ENCODE peak calls at places on chromosome 16, in six cellular contexts. I, S, D, K, Z and J are unnamed samples.

GRCh38 chr16:67528870-67529638 is 425 bp downstream of the RIPOR1 start:
- DNase-seq in I (no peak), S (no peak), D (no peak), K (peak), Z (no peak), J (peak)

GRCh38 chr16:12157510-12158093 is 181.1 kb downstream of the SNX29 start:
- DNase-seq in I (no peak), S (no peak), D (no peak), K (peak), Z (peak), J (peak)

GRCh38 chr16:24681793-24682192 is 47.7 kb upstream of the TNRC6A start:
- DNase-seq in I (no peak), S (no peak), D (no peak), K (no peak), Z (no peak), J (peak)

GRCh38 chr16:20409398-20410152 is at the start of gene ACSM5:
- DNase-seq in I (no peak), S (peak), D (no peak), K (no peak), Z (peak), J (peak)

GRCh38 chr16:84836234-84836647 is 16.5 kb downstream of the CRISPLD2 start:
- DNase-seq in I (no peak), S (no peak), D (no peak), K (peak), Z (peak), J (peak)

GRCh38 chr16:74447578-74447977 is 26.3 kb upstream of the CLEC18B start:
- DNase-seq in I (no peak), S (no peak), D (no peak), K (no peak), Z (no peak), J (no peak)

GRCh38 chr16:11550651-11551498 is 35.8 kb downstream of the LITAF start:
- DNase-seq in I (no peak), S (peak), D (no peak), K (no peak), Z (no peak), J (no peak)

GRCh38 chr16:78770353-78771091 is 671.1 kb downstream of the WWOX start:
- DNase-seq in I (no peak), S (peak), D (peak), K (no peak), Z (peak), J (peak)

GRCh38 chr16:3810198-3810664 is 70.3 kb downstream of the CREBBP start:
- DNase-seq in I (no peak), S (no peak), D (no peak), K (no peak), Z (no peak), J (no peak)

GRCh38 chr16:46648656-46649055 is 27.5 kb upstream of the SHCBP1 start:
- DNase-seq in I (no peak), S (no peak), D (no peak), K (no peak), Z (no peak), J (no peak)

GRCh38 chr16:9334091-9334490 is 242.6 kb downstream of the HAPSTR1 start:
- DNase-seq in I (no peak), S (no peak), D (no peak), K (no peak), Z (no peak), J (no peak)

GRCh38 chr16:68893710-68894705 is 50.7 kb downstream of the TANGO6 start:
- DNase-seq in I (no peak), S (peak), D (no peak), K (no peak), Z (no peak), J (peak)

GRCh38 chr16:22027633-22028032 is 19.7 kb downstream of the MOSMO start:
- DNase-seq in I (no peak), S (no peak), D (no peak), K (no peak), Z (no peak), J (no peak)

GRCh38 chr16:14559809-14560227 is 70.2 kb downstream of the PARN start:
- DNase-seq in I (no peak), S (peak), D (no peak), K (no peak), Z (no peak), J (no peak)

GRCh38 chr16:85819711-85820110 is 20.2 kb downstream of the COX4I1 start:
- DNase-seq in I (no peak), S (no peak), D (no peak), K (no peak), Z (peak), J (no peak)

GRCh38 chr16:28936784-28937155 is 5.0 kb downstream of the CD19 start:
- DNase-seq in I (no peak), S (no peak), D (no peak), K (no peak), Z (no peak), J (no peak)

GRCh38 chr16:88965411-88965810 is 11.6 kb downstream of the CBFA2T3 start:
- DNase-seq in I (no peak), S (no peak), D (no peak), K (no peak), Z (no peak), J (no peak)

GRCh38 chr16:25063102-25063501 is 47.9 kb upstream of the ARHGAP17 start:
- DNase-seq in I (no peak), S (no peak), D (no peak), K (no peak), Z (no peak), J (no peak)

GRCh38 chr16:12057276-12057675 is 80.7 kb downstream of the SNX29 start:
- DNase-seq in I (no peak), S (no peak), D (no peak), K (peak), Z (no peak), J (no peak)

GRCh38 chr16:85615014-85615851 is 2.1 kb downstream of the GSE1 start:
- DNase-seq in I (no peak), S (peak), D (peak), K (no peak), Z (no peak), J (no peak)

GRCh38 chr16:252366-253337 is 18.0 kb downstream of the FAM234A start:
- DNase-seq in I (no peak), S (no peak), D (no peak), K (no peak), Z (no peak), J (no peak)

GRCh38 chr16:86363057-86363490 is 147.3 kb upstream of the FOXF1 start:
- DNase-seq in I (no peak), S (no peak), D (no peak), K (peak), Z (peak), J (no peak)

GRCh38 chr16:67441907-67442306 is 11.0 kb downstream of the HSD11B2 start:
- DNase-seq in I (no peak), S (peak), D (no peak), K (no peak), Z (no peak), J (no peak)

GRCh38 chr16:87945351-87946042 is 5.7 kb upstream of the BANP start:
- DNase-seq in I (peak), S (peak), D (no peak), K (peak), Z (no peak), J (no peak)

GRCh38 chr16:85125570-85126382 is 13.5 kb upstream of the CIBAR2 start:
- DNase-seq in I (no peak), S (no peak), D (no peak), K (no peak), Z (no peak), J (no peak)

GRCh38 chr16:54928421-54929089 is 2.1 kb upstream of the IRX5 start:
- DNase-seq in I (no peak), S (peak), D (no peak), K (peak), Z (peak), J (peak)

GRCh38 chr16:73890524-73891500 is 405.8 kb upstream of the PSMD7 start:
- DNase-seq in I (no peak), S (no peak), D (no peak), K (no peak), Z (no peak), J (no peak)

GRCh38 chr16:88068476-88069396 is 117.5 kb downstream of the BANP start:
- DNase-seq in I (no peak), S (peak), D (no peak), K (no peak), Z (no peak), J (no peak)

GRCh38 chr16:84391151-84391873 is 23.0 kb downstream of the ATP2C2 start:
- DNase-seq in I (no peak), S (no peak), D (no peak), K (no peak), Z (no peak), J (no peak)

GRCh38 chr16:73447850-73448249 is 399.9 kb upstream of the ZFHX3 start:
- DNase-seq in I (no peak), S (no peak), D (no peak), K (no peak), Z (no peak), J (no peak)

GRCh38 chr16:81885976-81886586 is 107.0 kb downstream of the PLCG2 start:
- DNase-seq in I (no peak), S (no peak), D (no peak), K (peak), Z (peak), J (peak)